ENCODE peak calls at places on chromosomes 11 and 22, in nine cellular contexts. T, F, X, Y, P, J, H, Q and I are unnamed samples.

GRCh38 chr11:47524200-47524874 is 28.6 kb downstream of the CELF1 start:
- DNase-seq in Y (no peak), P (no peak), X (peak; percentile 8), T (no peak), F (no peak), H (no peak), J (no peak), Q (peak; percentile 36), I (peak; percentile 25)

GRCh38 chr11:64006468-64006867 is 20.2 kb downstream of the OTUB1 start:
- DNase-seq in H (no peak), T (no peak), J (no peak), Q (no peak), Y (no peak), F (no peak), P (no peak), X (no peak), I (no peak)

GRCh38 chr11:78109011-78109685 is 29.5 kb upstream of the NDUFC2 start:
- DNase-seq in Q (no peak), H (no peak), Y (no peak), F (no peak), X (no peak), T (no peak), P (no peak), J (no peak), I (no peak)

GRCh38 chr22:32208681-32209080 is 3.8 kb upstream of the RFPL2 start:
- DNase-seq in F (no peak), Q (no peak), J (no peak), Y (no peak), H (no peak), T (no peak), X (no peak), P (no peak), I (no peak)

GRCh38 chr11:10895285-10895684 is 37.4 kb upstream of the ZBED5 start:
- DNase-seq in Y (no peak), H (no peak), F (no peak), Q (no peak), T (no peak), P (no peak), X (no peak), J (no peak), I (no peak)

GRCh38 chr11:80241766-80242165 is 800.9 kb upstream of the TENM4 start:
- DNase-seq in P (no peak), J (no peak), Q (no peak), Y (no peak), H (no peak), F (no peak), T (no peak), X (no peak), I (no peak)

GRCh38 chr22:22720201-22720723 is 75.8 kb downstream of the GGTLC2 start:
- DNase-seq in H (peak; percentile 48), T (no peak), F (no peak), Y (no peak), X (no peak), P (no peak), J (peak; percentile 58), Q (no peak), I (no peak)

GRCh38 chr11:112277937-112278336 is 17.3 kb upstream of the PLET1 start:
- DNase-seq in T (no peak), X (no peak), H (no peak), Y (no peak), J (no peak), F (no peak), Q (no peak), P (no peak), I (no peak)

GRCh38 chr22:50620861-50621490 is 7.0 kb downstream of the ARSA start:
- DNase-seq in J (peak; percentile 76), H (no peak), X (no peak), F (no peak), Q (no peak), P (no peak), T (no peak), Y (no peak), I (no peak)

GRCh38 chr11:94767701-94768601 is at the start of gene AMOTL1:
- DNase-seq in X (peak; percentile 89), Y (peak; percentile 94), J (peak; percentile 23), Q (peak; percentile 71), F (no peak), T (peak; percentile 4), H (peak; percentile 90), P (peak; percentile 61), I (peak; percentile 92)
- TF ChIP-seq POLR2A in X (peak; percentile 73), Y (peak; percentile 17), J (peak; percentile 17), Q (no peak), F (no peak), T (peak; percentile 75), H (peak; percentile 83), P (no peak), I (peak; percentile 28)

GRCh38 chr11:68827733-68828132 is 14.0 kb downstream of the CPT1A start:
- DNase-seq in P (no peak), J (no peak), H (no peak), Q (no peak), Y (no peak), T (no peak), X (no peak), F (no peak), I (no peak)

GRCh38 chr11:68831124-68831523 is 10.6 kb downstream of the CPT1A start:
- DNase-seq in H (peak; percentile 71), J (no peak), Q (peak; percentile 74), F (no peak), T (no peak), P (no peak), X (no peak), Y (no peak), I (no peak)

GRCh38 chr11:68826726-68827125 is 15.0 kb downstream of the CPT1A start:
- DNase-seq in H (no peak), P (no peak), T (no peak), F (no peak), Q (no peak), J (no peak), Y (no peak), X (no peak), I (no peak)

GRCh38 chr11:68828155-68828931 is 13.4 kb downstream of the CPT1A start:
- DNase-seq in H (peak; percentile 30), Q (peak; percentile 63), Y (peak; percentile 69), X (no peak), P (no peak), F (no peak), J (no peak), T (no peak), I (no peak)

GRCh38 chr11:68828957-68829356 is 12.8 kb downstream of the CPT1A start:
- DNase-seq in P (no peak), H (no peak), X (no peak), F (no peak), J (no peak), Y (no peak), T (no peak), Q (no peak), I (no peak)
- TF ChIP-seq CTCF in P (no peak), H (no peak), X (no peak), F (no peak), J (no peak), Y (no peak), T (no peak), Q (no peak), I (no peak)

GRCh38 chr11:95142431-95142830 is 52.8 kb downstream of the ENDOD1 start:
- DNase-seq in J (no peak), X (no peak), Y (no peak), Q (no peak), H (no peak), F (no peak), T (no peak), P (no peak), I (no peak)

GRCh38 chr11:95145430-95146063 is 55.9 kb downstream of the ENDOD1 start:
- DNase-seq in X (no peak), P (no peak), J (no peak), H (no peak), Q (no peak), T (no peak), F (no peak), Y (no peak), I (no peak)

GRCh38 chr11:95147364-95147905 is 57.8 kb downstream of the ENDOD1 start:
- DNase-seq in Q (no peak), H (peak; percentile 49), Y (peak; percentile 33), P (no peak), T (no peak), X (no peak), J (no peak), F (no peak), I (peak; percentile 61)

GRCh38 chr11:95143106-95143681 is 53.5 kb downstream of the ENDOD1 start:
- DNase-seq in H (no peak), F (no peak), J (no peak), P (no peak), Y (no peak), X (no peak), Q (no peak), T (no peak), I (no peak)

DNA sequence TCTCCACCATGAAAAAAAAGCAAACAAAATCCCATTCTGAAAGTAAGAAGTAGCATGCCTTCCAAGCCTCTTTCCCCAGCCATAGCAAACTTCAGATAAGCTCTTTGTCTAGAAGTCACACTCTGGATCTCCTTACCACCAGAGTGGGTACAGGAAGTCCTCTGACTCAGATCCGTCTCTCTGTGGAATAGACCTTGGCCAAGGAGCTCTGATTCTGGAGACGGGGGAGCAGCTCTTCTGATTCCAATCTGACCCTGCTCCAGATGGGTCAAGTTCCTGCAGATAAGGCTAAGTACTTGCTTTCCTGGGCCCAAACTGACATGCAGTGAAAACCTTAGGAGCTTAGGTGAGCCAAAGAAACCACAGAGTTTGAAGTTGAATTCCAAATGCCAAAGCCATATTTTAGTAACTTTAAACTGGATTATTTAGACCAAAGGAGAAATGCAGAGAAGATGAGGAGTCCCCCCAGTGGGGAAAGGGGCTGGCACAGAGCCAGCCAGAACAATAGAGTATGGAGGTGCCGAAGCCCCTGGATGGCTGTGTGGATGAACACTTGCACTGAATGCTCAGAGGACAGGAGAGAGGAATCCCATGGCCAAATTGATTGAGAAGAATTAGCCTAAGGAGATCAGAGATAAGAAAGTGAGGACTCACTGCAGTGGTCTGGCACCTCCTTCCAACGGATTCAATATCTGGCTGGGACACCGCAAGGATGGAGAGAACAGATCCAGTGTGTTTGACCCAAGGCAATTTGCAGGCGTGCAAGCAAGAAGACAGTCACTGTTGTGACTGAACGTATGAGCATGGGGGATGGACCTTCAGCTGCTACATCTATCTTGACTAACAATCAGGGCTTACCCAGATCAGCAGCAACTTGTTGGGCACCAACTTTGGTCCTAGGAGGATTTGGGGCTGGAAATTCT is 54.9 kb downstream of the ENDOD1 start:
- DNase-seq in H (no peak), T (no peak), X (no peak), Y (no peak), Q (no peak), J (no peak), P (no peak), F (no peak), I (no peak)
- H3K4me1 ChIP-seq in H (peaks cover 5% of the 10 kb centered on the region), T (peaks cover 20% of the 10 kb centered on the region), X (no peaks in the 10 kb centered on the region), Y (peaks cover 9% of the 10 kb centered on the region), Q (no peaks in the 10 kb centered on the region), J (no peaks in the 10 kb centered on the region), P (no peaks in the 10 kb centered on the region), F (peaks cover 24% of the 10 kb centered on the region), I (peaks cover 4% of the 10 kb centered on the region)

DNA sequence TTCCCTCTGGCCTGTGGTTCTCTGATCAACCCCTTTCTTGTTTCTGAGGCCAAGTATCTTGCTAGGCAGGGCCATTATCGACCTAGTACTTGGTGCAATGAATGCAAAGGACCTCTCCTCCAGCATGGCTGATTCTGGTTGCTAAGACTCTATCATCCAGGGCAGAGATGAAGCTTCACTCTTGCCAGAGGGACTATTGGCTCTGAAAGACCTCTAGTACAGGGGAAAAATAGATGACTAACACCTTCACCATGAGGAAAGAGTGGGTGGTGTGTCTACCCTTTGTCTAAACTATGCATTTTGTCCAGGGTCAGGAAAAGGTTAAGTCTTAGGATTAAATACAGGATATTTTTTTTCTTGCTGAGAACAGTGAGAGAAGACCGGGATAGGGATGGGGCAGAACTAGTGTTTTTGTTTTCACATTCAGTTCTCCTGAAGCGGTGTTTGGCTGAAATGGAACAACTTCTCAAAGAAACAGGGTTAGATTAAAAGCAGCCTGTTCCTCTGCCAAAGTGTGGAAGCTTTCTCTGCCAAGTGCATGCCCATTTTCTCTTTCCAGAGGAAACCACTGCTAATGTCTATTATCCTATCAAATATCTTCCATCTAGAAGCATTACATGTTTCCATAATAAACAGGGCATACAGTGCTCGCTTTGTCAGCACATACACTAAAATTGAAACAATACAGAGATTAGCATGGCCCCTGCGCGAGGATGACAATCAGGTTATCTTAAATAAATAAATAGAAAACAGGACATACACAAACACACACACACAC is 5.0 kb upstream of the MTFP1 start:
- DNase-seq in P (no peak), X (no peak), F (no peak), Y (no peak), T (no peak), J (no peak), H (no peak), Q (no peak), I (no peak)
- TF ChIP-seq POLR2A in P (no peak), X (no peak), F (no peak), Y (no peak), T (no peak), J (no peak), H (no peak), Q (no peak), I (no peak)